ENCODE peak calls at places on chromosome 3, in five cellular contexts. One of them, this sample, is unnamed.
A peak's percentile ranks its signal among the peaks of the same experiment; 100 is the strongest.

GRCh38 chr3:126646662-126647061 is 8.3 kb downstream of the TXNRD3 start:
- DNase-seq in iris pigment epithelial cell: peak; percentile 24
- DNase-seq in central memory CD4-positive, alpha-beta T cell: no peak
- DNase-seq in fibroblast of gingiva: no peak
- DNase-seq in omental fat pad: no peak
- DNase-seq in this sample: no peak

GRCh38 chr3:159724627-159725026 is 264.0 kb upstream of the IL12A start:
- DNase-seq in omental fat pad: no peak
- DNase-seq in fibroblast of gingiva: no peak
- DNase-seq in central memory CD4-positive, alpha-beta T cell: no peak
- DNase-seq in iris pigment epithelial cell: peak; percentile 76
- DNase-seq in this sample: no peak

GRCh38 chr3:114874447-114874846 is 272.6 kb downstream of the ZBTB20 start:
- DNase-seq in omental fat pad: no peak
- DNase-seq in fibroblast of gingiva: no peak
- DNase-seq in iris pigment epithelial cell: no peak
- DNase-seq in central memory CD4-positive, alpha-beta T cell: no peak
- DNase-seq in this sample: no peak

GRCh38 chr3:109362823-109363222 is 25.5 kb upstream of the DPPA4 start:
- DNase-seq in iris pigment epithelial cell: no peak
- DNase-seq in omental fat pad: no peak
- DNase-seq in central memory CD4-positive, alpha-beta T cell: no peak
- DNase-seq in fibroblast of gingiva: no peak
- DNase-seq in this sample: no peak

GRCh38 chr3:9122732-9123364 is 126.6 kb downstream of the SRGAP3 start:
- DNase-seq in central memory CD4-positive, alpha-beta T cell: no peak
- DNase-seq in omental fat pad: no peak
- DNase-seq in fibroblast of gingiva: no peak
- DNase-seq in iris pigment epithelial cell: no peak
- DNase-seq in this sample: no peak

GRCh38 chr3:21435871-21436270 is 315.1 kb downstream of the ZNF385D start:
- DNase-seq in central memory CD4-positive, alpha-beta T cell: no peak
- DNase-seq in omental fat pad: no peak
- DNase-seq in fibroblast of gingiva: peak; percentile 69
- DNase-seq in iris pigment epithelial cell: peak; percentile 84
- DNase-seq in this sample: no peak

GRCh38 chr3:177385831-177386301 is 188.6 kb upstream of the TBL1XR1 start:
- DNase-seq in iris pigment epithelial cell: peak; percentile 83
- DNase-seq in fibroblast of gingiva: peak; percentile 96
- DNase-seq in central memory CD4-positive, alpha-beta T cell: no peak
- DNase-seq in omental fat pad: no peak
- DNase-seq in this sample: no peak

GRCh38 chr3:148879256-148879655 is 14.2 kb downstream of the CPA3 start:
- DNase-seq in fibroblast of gingiva: no peak
- DNase-seq in iris pigment epithelial cell: no peak
- DNase-seq in omental fat pad: no peak
- DNase-seq in central memory CD4-positive, alpha-beta T cell: no peak
- DNase-seq in this sample: no peak

GRCh38 chr3:99579246-99579645 is 59.1 kb upstream of the COL8A1 start:
- DNase-seq in fibroblast of gingiva: peak; percentile 34
- DNase-seq in omental fat pad: no peak
- DNase-seq in iris pigment epithelial cell: peak; percentile 91
- DNase-seq in central memory CD4-positive, alpha-beta T cell: no peak
- DNase-seq in this sample: no peak

GRCh38 chr3:50261505-50261904 is 7.4 kb upstream of the SEMA3B start:
- DNase-seq in central memory CD4-positive, alpha-beta T cell: no peak
- DNase-seq in fibroblast of gingiva: no peak
- DNase-seq in omental fat pad: no peak
- DNase-seq in iris pigment epithelial cell: no peak
- DNase-seq in this sample: no peak

GRCh38 chr3:195859846-195860411 is 48.2 kb upstream of the MUC4 start:
- DNase-seq in fibroblast of gingiva: no peak
- DNase-seq in central memory CD4-positive, alpha-beta T cell: no peak
- DNase-seq in iris pigment epithelial cell: no peak
- DNase-seq in omental fat pad: no peak
- DNase-seq in this sample: peak; percentile 49

GRCh38 chr3:85161544-85161943 is 202.8 kb downstream of the CADM2 start:
- DNase-seq in iris pigment epithelial cell: peak; percentile 4
- DNase-seq in omental fat pad: no peak
- DNase-seq in central memory CD4-positive, alpha-beta T cell: no peak
- DNase-seq in fibroblast of gingiva: no peak
- DNase-seq in this sample: no peak

GRCh38 chr3:52829906-52830463 is 487 bp downstream of the ITIH4 start:
- DNase-seq in central memory CD4-positive, alpha-beta T cell: no peak
- DNase-seq in omental fat pad: no peak
- DNase-seq in iris pigment epithelial cell: no peak
- DNase-seq in fibroblast of gingiva: no peak
- DNase-seq in this sample: no peak

GRCh38 chr3:65356331-65357286 is 668.8 kb upstream of the ADAMTS9 start:
- DNase-seq in omental fat pad: no peak
- DNase-seq in central memory CD4-positive, alpha-beta T cell: no peak
- DNase-seq in fibroblast of gingiva: peak; percentile 32
- DNase-seq in iris pigment epithelial cell: peak; percentile 7
- DNase-seq in this sample: peak; percentile 19

GRCh38 chr3:72724070-72724469 is 124.2 kb downstream of the SHQ1 start:
- DNase-seq in fibroblast of gingiva: no peak
- DNase-seq in central memory CD4-positive, alpha-beta T cell: no peak
- DNase-seq in iris pigment epithelial cell: no peak
- DNase-seq in omental fat pad: no peak
- DNase-seq in this sample: no peak

GRCh38 chr3:111237906-111238305 is 166.3 kb downstream of the NECTIN3 start:
- DNase-seq in iris pigment epithelial cell: no peak
- DNase-seq in central memory CD4-positive, alpha-beta T cell: no peak
- DNase-seq in fibroblast of gingiva: no peak
- DNase-seq in omental fat pad: no peak
- DNase-seq in this sample: no peak

GRCh38 chr3:36366308-36366707 is 14.0 kb upstream of the STAC start:
- DNase-seq in omental fat pad: no peak
- DNase-seq in iris pigment epithelial cell: no peak
- DNase-seq in central memory CD4-positive, alpha-beta T cell: no peak
- DNase-seq in fibroblast of gingiva: no peak
- DNase-seq in this sample: no peak

GRCh38 chr3:110265302-110265701 is 806.3 kb upstream of the NECTIN3 start:
- DNase-seq in central memory CD4-positive, alpha-beta T cell: no peak
- DNase-seq in iris pigment epithelial cell: no peak
- DNase-seq in omental fat pad: no peak
- DNase-seq in fibroblast of gingiva: no peak
- DNase-seq in this sample: no peak

GRCh38 chr3:120673116-120673515 is 8.9 kb downstream of the HGD start:
- DNase-seq in omental fat pad: no peak
- DNase-seq in iris pigment epithelial cell: no peak
- DNase-seq in central memory CD4-positive, alpha-beta T cell: no peak
- DNase-seq in fibroblast of gingiva: no peak
- DNase-seq in this sample: no peak

GRCh38 chr3:47394140-47394855 is 13.5 kb downstream of the PTPN23 start:
- DNase-seq in omental fat pad: no peak
- DNase-seq in central memory CD4-positive, alpha-beta T cell: no peak
- DNase-seq in fibroblast of gingiva: no peak
- DNase-seq in iris pigment epithelial cell: peak; percentile 58
- DNase-seq in this sample: peak; percentile 41

GRCh38 chr3:147361671-147362420 is 44.5 kb downstream of the ZIC4 start:
- DNase-seq in fibroblast of gingiva: no peak
- DNase-seq in central memory CD4-positive, alpha-beta T cell: no peak
- DNase-seq in iris pigment epithelial cell: no peak
- DNase-seq in omental fat pad: no peak
- DNase-seq in this sample: peak; percentile 81

GRCh38 chr3:125651246-125651645 is 55.9 kb upstream of the OSBPL11 start:
- DNase-seq in fibroblast of gingiva: peak; percentile 9
- DNase-seq in omental fat pad: no peak
- DNase-seq in central memory CD4-positive, alpha-beta T cell: no peak
- DNase-seq in iris pigment epithelial cell: peak; percentile 50
- DNase-seq in this sample: no peak

GRCh38 chr3:57434041-57434440 is 110.1 kb downstream of the DNAH12 start:
- DNase-seq in central memory CD4-positive, alpha-beta T cell: no peak
- DNase-seq in iris pigment epithelial cell: peak; percentile 47
- DNase-seq in fibroblast of gingiva: peak; percentile 6
- DNase-seq in omental fat pad: no peak
- DNase-seq in this sample: peak; percentile 63

GRCh38 chr3:148809835-148810234 is 17.8 kb upstream of the CPB1 start:
- DNase-seq in omental fat pad: no peak
- DNase-seq in fibroblast of gingiva: no peak
- DNase-seq in iris pigment epithelial cell: no peak
- DNase-seq in central memory CD4-positive, alpha-beta T cell: no peak
- DNase-seq in this sample: no peak

GRCh38 chr3:8851703-8852102 is 82.3 kb upstream of the OXTR start:
- DNase-seq in fibroblast of gingiva: peak; percentile 39
- DNase-seq in iris pigment epithelial cell: peak; percentile 88
- DNase-seq in omental fat pad: no peak
- DNase-seq in central memory CD4-positive, alpha-beta T cell: no peak
- DNase-seq in this sample: no peak

GRCh38 chr3:175477651-175478224 is 618.6 kb downstream of the NAALADL2 start:
- DNase-seq in central memory CD4-positive, alpha-beta T cell: no peak
- DNase-seq in iris pigment epithelial cell: no peak
- DNase-seq in omental fat pad: no peak
- DNase-seq in fibroblast of gingiva: no peak
- DNase-seq in this sample: no peak

GRCh38 chr3:135944831-135945230 is 20.7 kb upstream of the PPP2R3A start:
- DNase-seq in central memory CD4-positive, alpha-beta T cell: no peak
- DNase-seq in iris pigment epithelial cell: no peak
- DNase-seq in omental fat pad: no peak
- DNase-seq in fibroblast of gingiva: no peak
- DNase-seq in this sample: no peak

GRCh38 chr3:54433846-54434245 is 311.5 kb downstream of the CACNA2D3 start:
- DNase-seq in omental fat pad: no peak
- DNase-seq in fibroblast of gingiva: no peak
- DNase-seq in central memory CD4-positive, alpha-beta T cell: no peak
- DNase-seq in iris pigment epithelial cell: no peak
- DNase-seq in this sample: peak; percentile 80

GRCh38 chr3:19543212-19543841 is 390.7 kb downstream of the EFHB start:
- DNase-seq in central memory CD4-positive, alpha-beta T cell: no peak
- DNase-seq in omental fat pad: no peak
- DNase-seq in fibroblast of gingiva: no peak
- DNase-seq in iris pigment epithelial cell: peak; percentile 0
- DNase-seq in this sample: peak; percentile 51

GRCh38 chr3:72993391-72993790 is 3.2 kb upstream of the PPP4R2 start:
- DNase-seq in omental fat pad: no peak
- DNase-seq in central memory CD4-positive, alpha-beta T cell: no peak
- DNase-seq in iris pigment epithelial cell: no peak
- DNase-seq in fibroblast of gingiva: no peak
- DNase-seq in this sample: no peak

GRCh38 chr3:53223541-53223966 is 32.3 kb downstream of the TKT start:
- DNase-seq in central memory CD4-positive, alpha-beta T cell: no peak
- DNase-seq in fibroblast of gingiva: no peak
- DNase-seq in iris pigment epithelial cell: no peak
- DNase-seq in omental fat pad: no peak
- DNase-seq in this sample: no peak

GRCh38 chr3:47850062-47850802 is 47.3 kb downstream of the DHX30 start:
- DNase-seq in fibroblast of gingiva: peak; percentile 29
- DNase-seq in central memory CD4-positive, alpha-beta T cell: no peak
- DNase-seq in iris pigment epithelial cell: peak; percentile 50
- DNase-seq in omental fat pad: no peak
- DNase-seq in this sample: peak; percentile 41

GRCh38 chr3:18443670-18444596 is 18.8 kb upstream of the SATB1 start:
- DNase-seq in iris pigment epithelial cell: no peak
- DNase-seq in fibroblast of gingiva: no peak
- DNase-seq in central memory CD4-positive, alpha-beta T cell: peak; percentile 18
- DNase-seq in omental fat pad: no peak
- DNase-seq in this sample: peak; percentile 64

GRCh38 chr3:12890610-12891390 is 49.4 kb upstream of the RPL32 start:
- DNase-seq in fibroblast of gingiva: no peak
- DNase-seq in iris pigment epithelial cell: no peak
- DNase-seq in central memory CD4-positive, alpha-beta T cell: no peak
- DNase-seq in omental fat pad: no peak
- DNase-seq in this sample: no peak

GRCh38 chr3:126998728-126999127 is 15.8 kb downstream of the PLXNA1 start:
- DNase-seq in iris pigment epithelial cell: no peak
- DNase-seq in omental fat pad: no peak
- DNase-seq in fibroblast of gingiva: no peak
- DNase-seq in central memory CD4-positive, alpha-beta T cell: no peak
- DNase-seq in this sample: no peak

GRCh38 chr3:149409351-149409750 is 31.9 kb upstream of the TM4SF1 start:
- DNase-seq in central memory CD4-positive, alpha-beta T cell: no peak
- DNase-seq in fibroblast of gingiva: no peak
- DNase-seq in iris pigment epithelial cell: no peak
- DNase-seq in omental fat pad: no peak
- DNase-seq in this sample: no peak

GRCh38 chr3:33660035-33660434 is 58.0 kb downstream of the CLASP2 start:
- DNase-seq in iris pigment epithelial cell: peak; percentile 4
- DNase-seq in fibroblast of gingiva: no peak
- DNase-seq in central memory CD4-positive, alpha-beta T cell: no peak
- DNase-seq in omental fat pad: no peak
- DNase-seq in this sample: peak; percentile 38

GRCh38 chr3:108225221-108225620 is 3.0 kb upstream of the IFT57 start:
- DNase-seq in omental fat pad: no peak
- DNase-seq in central memory CD4-positive, alpha-beta T cell: no peak
- DNase-seq in fibroblast of gingiva: no peak
- DNase-seq in iris pigment epithelial cell: no peak
- DNase-seq in this sample: peak; percentile 73

This sample was measured in neural progenitor cell.